ENCODE peak calls at places on chromosomes 4 and X, in six cellular contexts. W is fibroblast of villous mesenchyme; A is HEK293T; U is pons; P is activated T-cell treated with anti-CD3 and anti-CD28 coated beads for 1 hour; G is activated CD8-positive, alpha-beta memory T cell treated with anti-CD3 and anti-CD28 coated beads for 24 hours. H is an unnamed sample.

GRCh38 chrX:83008415-83008814 is 499.7 kb upstream of the POU3F4 start:
- DNase-seq in W (no peak), A (no peak), U (no peak), P (no peak), G (no peak), H (no peak)

GRCh38 chr4:69517674-69518073 is 22.0 kb upstream of the UGT2B4 start:
- DNase-seq in W (no peak), A (no peak), U (no peak), P (no peak), G (no peak), H (no peak)

GRCh38 chr4:155950461-155950860 is 3.2 kb downstream of the CTSO start:
- DNase-seq in W (no peak), A (no peak), U (no peak), P (no peak), G (no peak), H (no peak)

GRCh38 chr4:99087887-99088484 is 602 bp downstream of the ADH5 start:
- DNase-seq in W (peak), A (peak), U (peak), P (no peak), G (no peak), H (peak)

GRCh38 chrX:154596290-154596929 is 11.5 kb downstream of the CTAG1A start:
- DNase-seq in W (peak), A (peak), U (no peak), P (no peak), G (no peak), H (peak)

GRCh38 chrX:7711167-7711566 is 131.8 kb upstream of the VCX start:
- DNase-seq in W (no peak), A (no peak), U (no peak), P (no peak), G (no peak), H (no peak)

GRCh38 chr4:2062168-2062807 is 3.2 kb downstream of the NAT8L start:
- DNase-seq in W (no peak), A (no peak), U (no peak), P (no peak), G (no peak), H (no peak)

GRCh38 chrX:3075959-3076358 is 34.7 kb downstream of the ARSF start:
- DNase-seq in W (no peak), A (no peak), U (no peak), P (no peak), G (no peak), H (no peak)

GRCh38 chr4:108272566-108272965 is 103.8 kb upstream of the LEF1 start:
- DNase-seq in W (peak), A (no peak), U (no peak), P (no peak), G (no peak), H (peak)

GRCh38 chrX:31038585-31039326 is 33.1 kb downstream of the FTHL17 start:
- DNase-seq in W (peak), A (peak), U (peak), P (no peak), G (no peak), H (peak)

GRCh38 chr4:24973471-24974251 is 57.1 kb downstream of the LGI2 start:
- DNase-seq in W (peak), A (no peak), U (peak), P (no peak), G (no peak), H (peak)

GRCh38 chrX:107674480-107675364 is 46.4 kb downstream of the PRPS1 start:
- DNase-seq in W (peak), A (no peak), U (no peak), P (peak), G (peak), H (peak)

H was measured in foreskin fibroblast.